ENCODE peak calls at places on chromosomes 7 and 10, in eight cellular contexts. K, L, U, F, X, T, V and H are unnamed samples. For H3K4me1, the result is how much of the 10 kb centered on the place peaks cover.

GRCh38 chr10:117541909-117542705 is 439 bp upstream of the EMX2 start:
- DNase-seq in K (no peak), L (peak), U (peak), F (peak), X (peak), T (no peak), V (peak), H (peak)

GRCh38 chr10:72009430-72010081 is 45.4 kb downstream of the CHST3 start:
- DNase-seq in K (no peak), L (peak), U (peak), F (peak), X (peak), T (peak), V (no peak), H (peak)

GRCh38 chr7:152000191-152000590 is 25.3 kb upstream of the GALNT11 start:
- DNase-seq in K (no peak), L (no peak), U (no peak), F (no peak), X (no peak), T (peak), V (no peak), H (no peak)

GRCh38 chr7:43302773-43303172 is 190.3 kb downstream of the HECW1 start:
- DNase-seq in K (no peak), L (no peak), U (no peak), F (no peak), X (no peak), T (no peak), V (no peak), H (no peak)

GRCh38 chr7:94394399-94395140 is at the start of gene COL1A2:
- DNase-seq in K (peak), L (peak), U (peak), F (peak), X (peak), T (peak), V (no peak), H (peak)

GRCh38 chr10:108385963-108386362 is 1221.5 kb upstream of the SORCS1 start:
- DNase-seq in K (no peak), L (no peak), U (no peak), F (no peak), X (no peak), T (no peak), V (no peak), H (no peak)

GRCh38 chr10:21146446-21146789 is 249.3 kb upstream of the NEBL start:
- DNase-seq in K (no peak), L (no peak), U (no peak), F (no peak), X (peak), T (no peak), V (no peak), H (no peak)

GRCh38 chr10:48450811-48451466 is 144.5 kb downstream of the MAPK8 start:
- DNase-seq in K (no peak), L (no peak), U (peak), F (no peak), X (no peak), T (peak), V (no peak), H (no peak)

GRCh38 chr7:12431886-12432285 is 28.2 kb upstream of the VWDE start:
- DNase-seq in K (no peak), L (peak), U (no peak), F (peak), X (peak), T (no peak), V (no peak), H (no peak)

GRCh38 chr10:28266449-28267224 is 36.2 kb downstream of the MPP7 start:
- DNase-seq in K (no peak), L (no peak), U (no peak), F (no peak), X (no peak), T (no peak), V (no peak), H (no peak)

GRCh38 chr10:1648648-1649047 is 88.7 kb downstream of the ADARB2 start:
- DNase-seq in K (no peak), L (no peak), U (no peak), F (no peak), X (no peak), T (no peak), V (no peak), H (no peak)

GRCh38 chr10:69025370-69025896 is 36.8 kb downstream of the KIFBP start:
- DNase-seq in K (no peak), L (no peak), U (no peak), F (no peak), X (peak), T (no peak), V (no peak), H (no peak)

GRCh38 chr7:53315986-53316385 is 280.6 kb downstream of the POM121L12 start:
- DNase-seq in K (no peak), L (no peak), U (no peak), F (no peak), X (peak), T (no peak), V (no peak), H (no peak)

GRCh38 chr10:67878133-67878532 is 6.3 kb upstream of the SIRT1 start:
- DNase-seq in K (no peak), L (no peak), U (no peak), F (no peak), X (no peak), T (no peak), V (no peak), H (no peak)

GRCh38 chr7:73904219-73905136 is 43.5 kb downstream of the TMEM270 start:
- DNase-seq in K (no peak), L (no peak), U (peak), F (peak), X (no peak), T (no peak), V (no peak), H (no peak)

GRCh38 chr7:151384352-151384697 is 25.5 kb downstream of the WDR86 start:
- DNase-seq in K (no peak), L (no peak), U (no peak), F (no peak), X (no peak), T (no peak), V (no peak), H (no peak)

GRCh38 chr10:107264742-107265141 is 100.2 kb upstream of the SORCS1 start:
- DNase-seq in K (peak), L (peak), U (no peak), F (no peak), X (peak), T (no peak), V (no peak), H (no peak)

GRCh38 chr7:35565927-35566326 is 129.0 kb downstream of the HERPUD2 start:
- DNase-seq in K (no peak), L (no peak), U (no peak), F (no peak), X (peak), T (no peak), V (no peak), H (peak)

GRCh38 chr7:151847681-151848081 is 29.2 kb downstream of the PRKAG2 start:
- DNase-seq in K (no peak), L (no peak), U (peak), F (peak), X (no peak), T (no peak), V (no peak), H (peak)

GRCh38 chr7:150322833-150323681 is at the start of the genes ACTR3C and LRRC61:
- DNase-seq in K (peak), L (peak), U (peak), F (peak), X (no peak), T (no peak), V (no peak), H (peak)

GRCh38 chr7:81624021-81624630 is 145.7 kb downstream of the HGF start:
- DNase-seq in K (no peak), L (no peak), U (no peak), F (no peak), X (no peak), T (no peak), V (no peak), H (no peak)

GRCh38 chr7:148463210-148463609 is 127.4 kb upstream of the C7orf33 start:
- DNase-seq in K (no peak), L (no peak), U (no peak), F (no peak), X (no peak), T (no peak), V (no peak), H (no peak)

GRCh38 chr10:80506189-80506575 is 31.5 kb upstream of the SH2D4B start:
- DNase-seq in K (no peak), L (no peak), U (no peak), F (no peak), X (peak), T (peak), V (peak), H (no peak)

GRCh38 chr7:34341331-34341730 is 316.7 kb upstream of the NPSR1 start:
- DNase-seq in K (no peak), L (peak), U (no peak), F (no peak), X (peak), T (no peak), V (no peak), H (no peak)

GRCh38 chr10:89695307-89695706 is 6.1 kb upstream of the KIF20B start:
- DNase-seq in K (no peak), L (no peak), U (no peak), F (no peak), X (peak), T (no peak), V (no peak), H (no peak)

GRCh38 chr7:77690289-77690688 is 6.0 kb upstream of the RSBN1L start:
- DNase-seq in K (no peak), L (no peak), U (no peak), F (no peak), X (no peak), T (no peak), V (no peak), H (no peak)

GRCh38 chr10:6543431-6544005 is 36.6 kb downstream of the PRKCQ start:
- DNase-seq in K (no peak), L (no peak), U (no peak), F (peak), X (no peak), T (no peak), V (no peak), H (peak)

GRCh38 chr10:71600856-71601255 is 118.7 kb downstream of the C10orf105 start:
- DNase-seq in K (no peak), L (no peak), U (no peak), F (no peak), X (no peak), T (no peak), V (no peak), H (no peak)

GRCh38 chr7:73988197-73988596 is 39.8 kb upstream of the ELN start:
- DNase-seq in K (no peak), L (no peak), U (no peak), F (no peak), X (no peak), T (no peak), V (no peak), H (peak)

GRCh38 chr10:58385784-58386112 is 538 bp downstream of the TFAM start:
- DNase-seq in K (peak), L (peak), U (peak), F (peak), X (peak), T (peak), V (peak), H (peak)

GRCh38 chr7:7105800-7106582 is 76.4 kb upstream of the C1GALT1 start:
- DNase-seq in K (no peak), L (no peak), U (no peak), F (no peak), X (no peak), T (no peak), V (no peak), H (no peak)

GRCh38 chr7:157650801-157651200 is 314.0 kb downstream of the DNAJB6 start:
- DNase-seq in K (no peak), L (no peak), U (no peak), F (no peak), X (no peak), T (no peak), V (no peak), H (no peak)

GRCh38 chr10:82609845-82610244 is 734.9 kb downstream of the NRG3 start:
- DNase-seq in K (no peak), L (peak), U (no peak), F (no peak), X (peak), T (no peak), V (no peak), H (no peak)

GRCh38 chr10:30058570-30059132 is 735 bp downstream of the JCAD start:
- DNase-seq in K (no peak), L (peak), U (no peak), F (peak), X (no peak), T (no peak), V (peak), H (no peak)

GRCh38 chr7:158563911-158564647 is 23.5 kb downstream of the PTPRN2 start:
- DNase-seq in K (no peak), L (no peak), U (no peak), F (no peak), X (no peak), T (no peak), V (no peak), H (no peak)

DNA sequence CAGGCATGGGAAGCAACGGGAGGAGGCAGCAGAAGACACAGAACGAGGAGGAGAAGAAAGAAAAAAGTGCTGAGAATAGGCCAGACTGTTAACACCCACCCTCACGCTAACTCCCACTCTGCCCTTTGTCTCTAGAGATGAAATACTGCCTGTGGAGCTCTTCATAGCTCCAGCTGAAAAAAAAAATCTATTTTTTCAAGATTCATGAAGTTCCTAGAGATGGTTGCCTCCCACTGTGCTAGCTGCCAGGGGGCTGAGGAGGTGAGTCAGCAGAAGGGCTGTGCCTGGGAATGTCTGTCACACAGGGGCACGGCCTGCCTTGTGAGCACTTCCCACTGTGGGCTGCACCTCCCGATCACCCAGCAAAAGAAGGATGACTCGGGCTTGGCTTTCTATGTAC is 144.5 kb downstream of the RNF216 start:
- DNase-seq in K (peak), L (peak), U (peak), F (peak), X (peak), T (peak), V (peak), H (no peak)
- H3K4me1 ChIP-seq in K (under half), L (half or more), U (under half), F (under half), X (under half), T (under half), V (under half), H (under half)

GRCh38 chr7:124489925-124490324 is 275.7 kb downstream of the GPR37 start:
- DNase-seq in K (no peak), L (no peak), U (no peak), F (no peak), X (no peak), T (no peak), V (no peak), H (no peak)
- H3K4me3 ChIP-seq in K (no peak), L (no peak), U (no peak), F (no peak), X (no peak), T (no peak), V (peak), H (no peak)

DNA sequence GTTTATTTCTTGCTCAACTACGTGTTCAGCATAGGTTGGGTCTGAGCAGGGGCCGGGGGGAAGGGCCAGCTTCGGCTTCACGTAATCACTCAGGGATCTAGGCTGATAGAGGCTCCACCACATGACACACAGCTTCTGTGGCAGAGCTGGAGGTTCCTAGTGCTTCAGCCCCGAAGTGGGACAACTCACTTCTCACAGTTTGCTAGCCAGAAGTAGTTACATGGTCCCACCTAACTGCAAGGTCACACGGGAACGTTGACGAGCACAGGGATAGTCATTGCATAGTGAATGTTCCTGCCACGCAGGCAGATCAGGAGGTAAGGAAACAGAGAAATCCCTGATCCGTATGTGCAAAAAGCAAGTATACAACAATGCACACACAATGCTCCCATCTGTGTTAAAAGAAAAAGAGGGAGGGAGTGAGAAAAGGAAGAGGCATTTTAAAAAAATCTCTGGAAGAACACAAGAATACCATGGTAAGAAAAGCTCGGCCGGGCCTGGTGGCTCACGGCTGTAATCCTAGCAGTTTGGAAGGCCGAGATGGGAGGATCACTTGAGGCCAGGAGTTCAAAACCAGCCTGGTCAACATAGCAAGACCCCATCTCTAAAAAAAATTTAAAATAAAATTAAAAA is 16.9 kb downstream of the SMURF1 start:
- DNase-seq in K (peak), L (no peak), U (no peak), F (no peak), X (peak), T (no peak), V (no peak), H (no peak)
- H3K4me1 ChIP-seq in K (under half), L (under half), U (under half), F (under half), X (under half), T (under half), V (half or more), H (under half)

DNA sequence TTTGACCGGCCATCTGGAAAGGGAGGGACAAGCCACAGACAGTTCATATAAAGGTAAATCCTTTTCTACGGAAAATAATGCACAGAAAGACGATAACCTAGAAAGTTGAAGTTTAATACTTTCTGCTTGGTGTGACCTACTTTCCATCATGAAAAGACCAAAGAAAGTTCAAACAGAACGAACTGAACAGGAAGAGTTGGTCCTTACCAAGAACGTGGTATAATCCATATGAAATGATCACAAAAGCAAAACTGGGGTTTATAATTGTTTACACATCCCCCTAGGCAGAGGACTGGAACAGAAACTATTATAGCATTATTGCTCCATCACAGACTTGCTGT is 105.4 kb downstream of the ST8SIA6 start:
- DNase-seq in K (no peak), L (no peak), U (no peak), F (no peak), X (no peak), T (no peak), V (no peak), H (no peak)
- H3K4me3 ChIP-seq in K (no peak), L (no peak), U (peak), F (peak), X (no peak), T (no peak), V (no peak), H (no peak)

GRCh38 chr10:10351451-10351850 is 666.2 kb upstream of the CELF2 start:
- DNase-seq in K (no peak), L (no peak), U (no peak), F (no peak), X (no peak), T (no peak), V (no peak), H (no peak)
- H3K4me1 ChIP-seq in K (under half), L (under half), U (under half), F (under half), X (under half), T (under half), V (under half), H (under half)

GRCh38 chr7:1056006-1056784 is 11.8 kb downstream of the GPR146 start:
- DNase-seq in K (no peak), L (no peak), U (peak), F (peak), X (no peak), T (no peak), V (no peak), H (no peak)
- H3K4me3 ChIP-seq in K (no peak), L (no peak), U (peak), F (no peak), X (no peak), T (no peak), V (no peak), H (no peak)

DNA sequence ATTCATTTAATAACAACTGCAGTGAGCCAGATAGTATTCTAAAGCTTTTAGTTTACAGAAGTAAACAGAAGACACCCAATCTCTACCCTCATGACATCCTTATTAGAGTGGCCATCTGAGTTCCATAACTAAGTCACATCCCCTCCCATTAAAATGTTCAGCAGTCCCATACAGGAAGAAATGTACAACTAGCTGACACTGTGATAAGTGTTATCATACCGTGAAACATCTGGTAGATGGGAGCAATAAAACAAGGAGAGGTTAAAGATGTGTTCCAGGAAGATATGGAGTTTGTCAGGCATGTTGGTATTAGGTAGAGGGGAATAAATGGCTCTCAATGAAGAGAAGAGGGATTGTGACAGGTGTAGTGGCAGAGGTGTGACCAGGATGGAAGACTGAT is 60.5 kb upstream of the CAV2 start:
- DNase-seq in K (peak), L (no peak), U (no peak), F (no peak), X (no peak), T (no peak), V (no peak), H (no peak)
- H3K4me1 ChIP-seq in K (under half), L (under half), U (under half), F (under half), X (under half), T (under half), V (half or more), H (under half)

DNA sequence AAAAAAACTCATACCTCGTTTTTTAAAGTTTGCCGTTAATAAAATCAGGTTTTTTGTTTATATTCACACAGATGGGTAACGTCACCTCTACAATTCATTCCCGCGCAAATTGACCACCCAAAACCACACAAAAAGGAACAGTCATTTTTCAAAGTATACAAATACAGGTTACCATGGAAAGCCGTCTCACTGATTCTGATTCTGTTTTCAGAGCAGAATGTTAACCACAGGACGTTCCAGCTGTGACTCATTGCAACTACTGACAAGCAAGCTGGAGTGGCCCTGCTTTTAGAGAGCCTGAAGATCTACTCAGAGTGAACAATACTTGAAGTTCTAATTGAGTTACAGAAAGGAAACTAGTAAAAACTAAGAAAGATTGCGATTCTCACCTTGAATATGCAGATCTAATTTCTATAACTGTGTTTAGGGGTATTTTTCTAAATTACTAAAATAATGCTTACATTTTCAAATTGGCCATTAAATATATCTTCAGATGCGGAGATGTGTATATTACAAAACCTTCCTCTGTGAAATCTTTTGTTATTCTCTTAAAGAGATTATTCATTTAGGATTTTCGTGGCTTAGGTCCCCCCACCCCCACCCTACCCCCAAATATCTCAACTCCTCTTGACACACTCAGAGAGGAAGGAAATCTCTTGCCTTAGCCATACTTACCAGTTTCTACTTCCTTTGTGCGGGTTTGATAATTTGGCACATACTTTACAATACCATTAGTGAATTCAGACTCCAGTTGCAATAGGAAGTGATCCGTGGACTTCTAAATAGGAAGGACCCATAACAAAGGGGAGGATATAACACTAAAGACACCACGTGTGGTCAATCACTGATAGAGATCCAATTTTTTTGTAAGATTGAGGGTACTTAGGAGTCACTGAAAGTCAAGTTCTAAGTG is 106.0 kb downstream of the CUBN start:
- DNase-seq in K (peak), L (peak), U (no peak), F (no peak), X (peak), T (peak), V (peak), H (peak)
- H3K4me3 ChIP-seq in K (no peak), L (no peak), U (no peak), F (no peak), X (no peak), T (no peak), V (no peak), H (no peak)